ENCODE peak calls at places on chromosomes 1 and 21, in nine cellular contexts. F is H9, Q is mammary epithelial cell, Y is mesendoderm, C is neuronal stem cell, O is keratinocyte, X is IMR-90, R is H1, K is neural progenitor cell. Z is an unnamed sample.
A peak's percentile ranks its signal among the peaks of the same experiment; 100 is the strongest.

GRCh38 chr1:118739421-118739930 is 248.7 kb downstream of the TBX15 start:
- DNase-seq in F (peak; percentile 55), K (peak; percentile 60), R (no peak), C (peak; percentile 14), Y (peak; percentile 46), Q (no peak), X (no peak), O (no peak), Z (no peak)

GRCh38 chr1:70840260-70840953 is 207.2 kb downstream of the PTGER3 start:
- DNase-seq in Q (no peak), X (no peak), O (no peak), C (no peak), Y (peak; percentile 36), K (no peak), R (no peak), F (no peak), Z (no peak)

GRCh38 chr1:27106561-27107323 is 48.2 kb downstream of the SLC9A1 start:
- DNase-seq in C (no peak), X (no peak), K (no peak), O (no peak), Q (no peak), R (no peak), Y (no peak), F (no peak), Z (no peak)

GRCh38 chr1:53172751-53173498 is 23.7 kb upstream of the CPT2 start:
- DNase-seq in Y (peak; percentile 77), F (no peak), O (no peak), Q (no peak), C (no peak), K (peak; percentile 57), R (no peak), X (no peak), Z (no peak)

GRCh38 chr1:107637101-107637500 is 327.9 kb downstream of the VAV3 start:
- DNase-seq in R (no peak), Q (no peak), F (no peak), C (no peak), X (no peak), O (no peak), Y (no peak), K (no peak), Z (peak; percentile 41)

GRCh38 chr1:158972841-158973240 is 36.9 kb upstream of the IFI16 start:
- DNase-seq in R (no peak), C (no peak), O (no peak), K (peak; percentile 29), Y (peak; percentile 26), F (no peak), X (peak; percentile 1), Q (peak; percentile 21), Z (no peak)

GRCh38 chr21:35170244-35170756 is 121.2 kb upstream of the RUNX1 start:
- DNase-seq in C (no peak), X (no peak), O (no peak), F (no peak), Q (no peak), K (no peak), Y (no peak), R (no peak), Z (no peak)

GRCh38 chr1:112836642-112837041 is 119.4 kb downstream of the SLC16A1 start:
- DNase-seq in O (no peak), F (no peak), Q (no peak), X (no peak), R (no peak), C (no peak), K (no peak), Y (no peak), Z (no peak)

GRCh38 chr1:29575826-29576225 is 339.5 kb downstream of the PTPRU start:
- DNase-seq in O (no peak), K (no peak), Y (no peak), X (peak; percentile 23), C (no peak), Q (no peak), R (no peak), F (no peak), Z (peak; percentile 70)

GRCh38 chr1:107935396-107936064 is 29.4 kb downstream of the VAV3 start:
- DNase-seq in O (no peak), F (no peak), Q (peak; percentile 17), X (no peak), Y (peak; percentile 39), C (no peak), K (no peak), R (no peak), Z (no peak)

GRCh38 chr1:79043506-79043905 is 37.0 kb upstream of the ADGRL4 start:
- DNase-seq in F (no peak), Y (peak; percentile 44), Q (no peak), C (no peak), O (no peak), R (no peak), K (no peak), X (peak; percentile 55), Z (peak; percentile 70)

GRCh38 chr1:201999625-202000238 is 10.7 kb upstream of the ELF3 start:
- DNase-seq in F (peak; percentile 71), R (no peak), K (peak; percentile 74), Y (peak; percentile 81), C (no peak), Q (peak; percentile 43), X (peak; percentile 53), O (no peak), Z (no peak)

GRCh38 chr1:231724876-231725647 is 98.5 kb downstream of the DISC1 start:
- DNase-seq in Q (peak; percentile 28), C (peak; percentile 8), X (peak; percentile 36), K (peak; percentile 66), F (peak; percentile 77), Y (peak; percentile 93), O (no peak), R (peak; percentile 71), Z (peak; percentile 27)

GRCh38 chr1:24317081-24317480 is 2.1 kb upstream of the GRHL3 start:
- DNase-seq in X (no peak), Y (no peak), C (no peak), Q (peak; percentile 99), K (no peak), R (no peak), F (no peak), O (peak; percentile 85), Z (no peak)

GRCh38 chr21:37914211-37914900 is 1.9 kb downstream of the KCNJ6 start:
- DNase-seq in K (peak; percentile 85), C (peak; percentile 69), R (peak; percentile 91), Q (peak; percentile 34), X (peak; percentile 22), O (no peak), Y (peak; percentile 71), F (peak; percentile 84), Z (peak; percentile 10)

GRCh38 chr1:2107586-2108212 is 57.5 kb downstream of the PRKCZ start:
- DNase-seq in X (no peak), R (no peak), F (no peak), Y (no peak), Q (no peak), C (no peak), K (no peak), O (no peak), Z (no peak)
- H3K4me2 ChIP-seq in X (no peak overlapping the region), R (no peak overlapping the region), F (no peak overlapping the region), Y (no peak overlapping the region), Q (no peak overlapping the region), C (no peak overlapping the region), K (no peak overlapping the region), O (no peak overlapping the region), Z (no peak overlapping the region)

DNA sequence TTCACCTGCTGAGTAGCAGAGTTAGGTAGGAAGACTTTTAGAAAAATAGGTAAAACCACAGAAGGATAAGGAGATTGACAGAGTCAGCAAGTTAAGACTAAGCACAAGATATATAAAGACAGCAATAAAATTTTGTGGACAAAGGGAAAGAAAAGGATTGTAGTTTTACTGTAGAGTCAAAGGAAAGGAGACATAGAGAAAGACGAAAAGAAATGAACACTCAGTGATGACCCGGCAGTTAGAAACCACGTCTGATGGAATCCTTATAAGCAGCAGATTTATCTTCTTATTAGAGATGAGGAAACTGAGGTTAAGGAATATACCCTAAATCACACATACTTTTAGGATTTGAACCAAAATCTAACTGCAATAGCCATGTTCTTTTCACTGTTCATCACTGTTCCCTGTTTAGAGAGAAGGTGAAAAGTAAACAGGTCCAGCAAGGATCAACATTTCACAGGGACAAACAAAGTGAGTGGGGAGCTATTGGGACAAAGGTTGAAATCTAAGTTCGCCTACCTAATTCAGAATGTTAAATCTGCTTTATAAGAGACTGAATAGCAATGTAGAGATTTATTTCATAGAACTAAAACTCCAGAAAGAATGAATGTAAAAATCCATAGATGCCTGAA is 6.8 kb downstream of the FRRS1 start:
- DNase-seq in O (no peak), X (no peak), Y (no peak), Q (no peak), K (no peak), C (no peak), F (no peak), R (no peak), Z (no peak)
- H3K4me2 ChIP-seq in O (no peak overlapping the region), X (no peak overlapping the region), Y (no peak overlapping the region), Q (no peak overlapping the region), K (no peak overlapping the region), C (no peak overlapping the region), F (no peak overlapping the region), R (no peak overlapping the region), Z (no peak overlapping the region)

DNA sequence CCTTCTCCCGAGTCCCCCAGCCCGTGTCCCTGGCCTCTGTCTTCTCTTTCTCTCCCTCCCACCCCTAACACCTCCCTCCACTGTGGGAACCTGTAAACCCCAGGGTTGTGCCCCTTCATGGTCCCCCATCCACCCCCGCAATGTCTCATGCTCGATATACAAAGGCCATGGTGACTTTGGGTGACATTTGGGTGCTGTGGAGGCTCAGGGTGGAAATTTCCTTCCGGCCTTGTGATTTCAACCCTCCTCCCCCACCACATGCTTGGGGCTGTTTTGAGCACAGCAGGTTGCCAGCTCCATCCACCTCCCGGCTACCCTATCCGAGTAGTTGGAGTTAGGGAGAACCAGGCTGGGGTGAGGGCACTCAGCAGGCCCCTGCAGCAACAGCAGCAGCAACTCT is 25.7 kb upstream of the VPS13D start:
- DNase-seq in K (no peak), X (no peak), R (no peak), Q (no peak), F (no peak), O (no peak), Y (no peak), C (no peak), Z (no peak)
- H3K4me2 ChIP-seq in K (no peak overlapping the region), X (no peak overlapping the region), R (no peak overlapping the region), Q (no peak overlapping the region), F (no peak overlapping the region), O (no peak overlapping the region), Y (no peak overlapping the region), C (no peak overlapping the region), Z (no peak overlapping the region)

GRCh38 chr1:87178451-87178850 is 150.2 kb upstream of the LMO4 start:
- DNase-seq in F (no peak), Q (no peak), O (no peak), K (no peak), R (no peak), Y (no peak), X (no peak), C (no peak), Z (no peak)

GRCh38 chr1:87176090-87176489 is 152.6 kb upstream of the LMO4 start:
- DNase-seq in C (no peak), K (no peak), O (no peak), Q (no peak), Y (no peak), X (no peak), R (no peak), F (no peak), Z (no peak)

GRCh38 chr1:87176514-87176913 is 152.2 kb upstream of the LMO4 start:
- DNase-seq in Q (no peak), C (no peak), O (no peak), F (no peak), Y (no peak), K (no peak), X (no peak), R (no peak), Z (no peak)

GRCh38 chr1:87171199-87171598 is 157.5 kb upstream of the LMO4 start:
- DNase-seq in R (no peak), Q (no peak), X (no peak), C (no peak), Y (no peak), O (no peak), F (no peak), K (no peak), Z (no peak)

GRCh38 chr1:87174726-87175237 is 153.9 kb upstream of the LMO4 start:
- DNase-seq in Y (no peak), X (no peak), K (no peak), F (no peak), O (no peak), Q (peak; percentile 14), C (no peak), R (no peak), Z (no peak)
- H3K4me2 ChIP-seq in Y (no peak overlapping the region), X (no peak overlapping the region), K (no peak overlapping the region), F (no peak overlapping the region), O (no peak overlapping the region), Q (no peak overlapping the region), C (no peak overlapping the region), R (no peak overlapping the region), Z (no peak overlapping the region)